ENCODE peak calls at places on chromosome 18, in seven cellular contexts. O, I, T, S, R, J and D are unnamed samples.

GRCh38 chr18:4453712-4454547 is 1.2 kb downstream of the DLGAP1 start:
- DNase-seq in O (no peak), I (no peak), T (peak; percentile 37), S (no peak), R (peak; percentile 69), J (no peak), D (no peak)

GRCh38 chr18:68417826-68418225 is 297.1 kb downstream of the TMX3 start:
- DNase-seq in O (no peak), I (no peak), T (no peak), S (peak; percentile 51), R (no peak), J (no peak), D (no peak)

GRCh38 chr18:36519358-36519757 is 221.8 kb downstream of the FHOD3 start:
- DNase-seq in O (no peak), I (no peak), T (no peak), S (peak; percentile 52), R (no peak), J (no peak), D (no peak)

GRCh38 chr18:57953883-57954282 is 90.1 kb upstream of the NEDD4L start:
- DNase-seq in O (no peak), I (no peak), T (no peak), S (no peak), R (no peak), J (no peak), D (no peak)

GRCh38 chr18:55272510-55273243 is 313.4 kb upstream of the CCDC68 start:
- DNase-seq in O (no peak), I (no peak), T (no peak), S (peak; percentile 84), R (no peak), J (no peak), D (no peak)

GRCh38 chr18:61199131-61199903 is 133.9 kb upstream of the CDH20 start:
- DNase-seq in O (no peak), I (no peak), T (no peak), S (no peak), R (no peak), J (no peak), D (no peak)

GRCh38 chr18:67977067-67977616 is 460.6 kb upstream of the DSEL start:
- DNase-seq in O (no peak), I (no peak), T (peak; percentile 29), S (no peak), R (peak; percentile 65), J (no peak), D (no peak)

GRCh38 chr18:25136416-25137132 is 215.4 kb downstream of the ZNF521 start:
- DNase-seq in O (no peak), I (no peak), T (no peak), S (no peak), R (no peak), J (no peak), D (no peak)

GRCh38 chr18:63283305-63283704 is 36.3 kb downstream of the BCL2 start:
- DNase-seq in O (no peak), I (no peak), T (no peak), S (no peak), R (no peak), J (peak; percentile 76), D (no peak)

GRCh38 chr18:22613788-22614187 is 196.1 kb upstream of the CTAGE1 start:
- DNase-seq in O (no peak), I (no peak), T (no peak), S (peak; percentile 44), R (no peak), J (no peak), D (no peak)

GRCh38 chr18:63240541-63241316 is 78.8 kb downstream of the BCL2 start:
- DNase-seq in O (no peak), I (no peak), T (no peak), S (no peak), R (no peak), J (no peak), D (no peak)

GRCh38 chr18:22219568-22220355 is 50.4 kb downstream of the GATA6 start:
- DNase-seq in O (no peak), I (no peak), T (no peak), S (no peak), R (no peak), J (no peak), D (no peak)

GRCh38 chr18:14179306-14179705 is 47.1 kb upstream of the ZNF519 start:
- DNase-seq in O (peak; percentile 31), I (no peak), T (no peak), S (no peak), R (peak; percentile 77), J (no peak), D (no peak)

GRCh38 chr18:9449580-9449979 is 25.7 kb upstream of the RALBP1 start:
- DNase-seq in O (no peak), I (no peak), T (no peak), S (no peak), R (no peak), J (no peak), D (no peak)

GRCh38 chr18:52340466-52341378 is 725 bp downstream of the DCC start:
- DNase-seq in O (no peak), I (no peak), T (no peak), S (no peak), R (no peak), J (no peak), D (no peak)

GRCh38 chr18:44627245-44627644 is 53.4 kb upstream of the SETBP1 start:
- DNase-seq in O (no peak), I (no peak), T (no peak), S (peak; percentile 1), R (no peak), J (peak; percentile 34), D (no peak)

GRCh38 chr18:55338955-55339662 is 248.9 kb downstream of the TCF4 start:
- DNase-seq in O (no peak), I (no peak), T (no peak), S (peak; percentile 28), R (no peak), J (no peak), D (no peak)

GRCh38 chr18:26546875-26547301 is 1.5 kb downstream of the KCTD1 start:
- DNase-seq in O (no peak), I (no peak), T (no peak), S (no peak), R (peak; percentile 75), J (no peak), D (no peak)
- H3K4me1 ChIP-seq in O (peaks cover 4% of the 10 kb centered on the region), I (peaks cover 31% of the 10 kb centered on the region), T (peaks cover 43% of the 10 kb centered on the region), S (peaks cover 6% of the 10 kb centered on the region), R (peaks cover 63% of the 10 kb centered on the region), J (peaks cover 30% of the 10 kb centered on the region), D (peaks cover 3% of the 10 kb centered on the region)

GRCh38 chr18:79797518-79798345 is at the start of gene KCNG2:
- DNase-seq in O (no peak), I (no peak), T (no peak), S (no peak), R (peak; percentile 87), J (no peak), D (no peak)

GRCh38 chr18:79798346-79798998 is 734 bp downstream of the KCNG2 start:
- DNase-seq in O (no peak), I (no peak), T (no peak), S (no peak), R (peak; percentile 82), J (no peak), D (no peak)

GRCh38 chr18:79799619-79800352 is 2.0 kb downstream of the KCNG2 start:
- DNase-seq in O (no peak), I (no peak), T (no peak), S (no peak), R (peak; percentile 78), J (no peak), D (no peak)

GRCh38 chr18:79800353-79801180 is 2.8 kb downstream of the KCNG2 start:
- DNase-seq in O (no peak), I (no peak), T (no peak), S (no peak), R (peak; percentile 77), J (no peak), D (no peak)

DNA sequence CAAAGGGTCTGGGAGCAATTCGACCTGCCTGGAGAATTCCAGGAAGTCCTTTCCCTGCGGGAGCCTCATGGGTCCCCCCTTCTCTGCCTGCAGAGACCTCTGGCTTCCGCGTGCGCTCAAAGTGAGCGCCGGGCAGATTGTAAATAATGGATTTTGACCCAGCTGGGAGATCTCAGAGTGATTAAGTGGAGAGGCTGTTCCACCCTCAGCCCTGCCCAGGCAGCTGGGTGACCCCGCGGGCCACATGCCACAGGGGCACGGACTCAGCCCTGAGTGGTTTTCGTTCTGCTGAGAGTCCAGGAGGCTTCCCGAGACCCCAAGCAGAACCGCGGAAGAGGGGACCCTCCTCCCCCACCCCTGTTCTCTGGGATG is 1.2 kb downstream of the KCNG2 start:
- DNase-seq in O (no peak), I (no peak), T (no peak), S (no peak), R (peak; percentile 70), J (no peak), D (no peak)
- H3K4me3 ChIP-seq in O (no peak overlapping the region), I (no peak overlapping the region), T (peak overlapping the region; percentile 37), S (peak overlapping the region; percentile 42), R (peak overlapping the region; percentile 45), J (no peak overlapping the region), D (peak overlapping the region; percentile 50)

DNA sequence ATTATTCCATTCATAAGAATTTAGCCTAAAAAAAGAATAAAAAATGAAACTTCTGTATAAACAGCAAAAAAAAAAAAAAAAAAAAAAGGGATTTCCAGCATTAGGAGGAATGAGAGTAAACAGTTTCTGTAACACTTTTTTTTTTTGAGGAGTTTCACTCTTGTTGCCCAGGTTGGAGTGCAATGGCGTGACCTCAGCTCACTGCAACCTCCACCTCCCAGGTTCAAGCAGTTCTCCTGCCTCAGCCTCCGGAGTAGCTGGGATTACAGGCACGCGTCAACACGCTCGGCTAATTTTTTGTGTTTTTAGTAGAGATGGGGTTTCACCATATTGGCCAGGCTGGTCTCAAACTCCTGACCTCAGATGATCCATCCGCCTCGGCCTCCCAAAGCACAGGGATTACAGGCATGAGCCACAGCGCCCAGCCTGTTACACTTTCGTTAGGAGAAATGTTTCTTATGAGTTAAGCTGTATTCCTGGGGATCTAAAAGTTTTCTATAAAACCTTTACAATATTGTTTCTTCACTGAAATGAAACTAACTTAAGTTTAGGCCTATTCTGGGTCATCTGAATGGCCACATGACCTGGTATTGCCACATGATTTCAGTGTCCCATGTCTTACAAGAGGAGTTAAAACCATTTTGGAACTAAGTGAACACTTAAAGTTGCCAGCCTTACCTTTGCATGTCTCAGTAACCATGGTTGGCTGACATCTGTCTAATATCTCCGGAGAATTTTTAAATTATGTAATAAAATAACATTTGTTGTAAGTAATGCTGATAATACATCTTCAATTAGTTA is 17.5 kb downstream of the SMAD2 start:
- DNase-seq in O (no peak), I (no peak), T (no peak), S (no peak), R (no peak), J (no peak), D (no peak)
- H3K4me1 ChIP-seq in O (no peaks in the 10 kb centered on the region), I (peaks cover 41% of the 10 kb centered on the region), T (peaks cover 32% of the 10 kb centered on the region), S (no peaks in the 10 kb centered on the region), R (peaks cover 68% of the 10 kb centered on the region), J (peaks cover 10% of the 10 kb centered on the region), D (peaks cover 10% of the 10 kb centered on the region)

GRCh38 chr18:59881728-59882685 is 17.8 kb upstream of the PMAIP1 start:
- DNase-seq in O (peak; percentile 7), I (no peak), T (no peak), S (peak; percentile 67), R (no peak), J (peak; percentile 81), D (no peak)

GRCh38 chr18:59884331-59884730 is 15.5 kb upstream of the PMAIP1 start:
- DNase-seq in O (no peak), I (no peak), T (no peak), S (no peak), R (no peak), J (no peak), D (no peak)

GRCh38 chr18:59885579-59886163 is 14.1 kb upstream of the PMAIP1 start:
- DNase-seq in O (no peak), I (no peak), T (no peak), S (peak; percentile 92), R (no peak), J (peak; percentile 92), D (no peak)
- H3K4me3 ChIP-seq in O (no peak overlapping the region), I (no peak overlapping the region), T (no peak overlapping the region), S (no peak overlapping the region), R (no peak overlapping the region), J (peak overlapping the region; percentile 11), D (no peak overlapping the region)